ENCODE peak calls at places on chromosomes 4 and X, in four cellular contexts. H is left colon; P is astrocyte of the cerebellum; J is stimulated activated CD4-positive, alpha-beta T cell treated with anti-CD3 and anti-CD28 coated beads, Interleukin-15, amount 100 ng/mL, for 24 hours. L is an unnamed sample.

GRCh38 chrX:111829345-111829744 is 46.6 kb upstream of the TRPC5OS start:
- DNase-seq in H (no peak), P (no peak), J (no peak), L (no peak)

GRCh38 chr4:139861471-139861870 is 195.9 kb downstream of the MGST2 start:
- DNase-seq in H (no peak), P (no peak), J (no peak), L (no peak)

GRCh38 chrX:47191331-47191730 is 2.3 kb upstream of the UBA1 start:
- DNase-seq in H (peak; percentile 53), P (no peak), J (peak; percentile 63), L (no peak)

GRCh38 chrX:150731795-150732194 is 38.6 kb downstream of the MTMR1 start:
- DNase-seq in H (no peak), P (peak; percentile 36), J (peak; percentile 70), L (no peak)

GRCh38 chr4:154416183-154416543 is 75.4 kb downstream of the DCHS2 start:
- DNase-seq in H (no peak), P (no peak), J (peak; percentile 14), L (no peak)

GRCh38 chr4:1594871-1595788 is 89.0 kb downstream of the FAM53A start:
- DNase-seq in H (no peak), P (no peak), J (no peak), L (no peak)

GRCh38 chr4:3470244-3471097 is 7.4 kb downstream of the DOK7 start:
- DNase-seq in H (peak; percentile 39), P (no peak), J (no peak), L (peak; percentile 14)

GRCh38 chrX:72304877-72305276 is 837 bp downstream of the CITED1 start:
- DNase-seq in H (no peak), P (no peak), J (no peak), L (no peak)

GRCh38 chr4:1477045-1477905 is 71.0 kb upstream of the NKX1-1 start:
- DNase-seq in H (no peak), P (no peak), J (no peak), L (no peak)

GRCh38 chr4:40200881-40201797 is 4.3 kb downstream of the RHOH start:
- DNase-seq in H (no peak), P (no peak), J (no peak), L (no peak)

GRCh38 chrX:135003876-135004623 is 13.3 kb downstream of the SMIM10 start:
- DNase-seq in H (peak; percentile 85), P (peak; percentile 66), J (peak; percentile 91), L (peak; percentile 66)

GRCh38 chr4:145957307-145957706 is 18.7 kb upstream of the ZNF827 start:
- DNase-seq in H (no peak), P (no peak), J (no peak), L (no peak)

GRCh38 chr4:100117749-100118148 is 72.5 kb downstream of the DDIT4L start:
- DNase-seq in H (no peak), P (no peak), J (no peak), L (peak; percentile 21)

GRCh38 chr4:170106899-170107298 is 17.1 kb upstream of the AADAT start:
- DNase-seq in H (no peak), P (no peak), J (no peak), L (no peak)

GRCh38 chrX:136600059-136600458 is 47.9 kb upstream of the CD40LG start:
- DNase-seq in H (no peak), P (no peak), J (no peak), L (no peak)

GRCh38 chr4:113384600-113384999 is 335.1 kb downstream of the ANK2 start:
- DNase-seq in H (no peak), P (no peak), J (no peak), L (no peak)

GRCh38 chrX:69161371-69161770 is 3.9 kb downstream of the PJA1 start:
- DNase-seq in H (no peak), P (no peak), J (no peak), L (no peak)

GRCh38 chr4:187944179-187944578 is 51.4 kb upstream of the ZFP42 start:
- DNase-seq in H (no peak), P (no peak), J (no peak), L (no peak)

GRCh38 chr4:176610594-176610993 is 182.1 kb downstream of the VEGFC start:
- DNase-seq in H (no peak), P (no peak), J (no peak), L (no peak)

GRCh38 chrX:38654302-38654701 is 93.0 kb downstream of the TSPAN7 start:
- DNase-seq in H (no peak), P (peak; percentile 11), J (no peak), L (no peak)

GRCh38 chrX:150038356-150038755 is 100.1 kb upstream of the EOLA2 start:
- DNase-seq in H (no peak), P (no peak), J (no peak), L (no peak)

GRCh38 chrX:84339507-84340364 is 151.7 kb upstream of the RPS6KA6 start:
- DNase-seq in H (no peak), P (no peak), J (no peak), L (no peak)

GRCh38 chr4:673349-674091 is 556 bp downstream of the ATP5ME start:
- DNase-seq in H (peak; percentile 70), P (no peak), J (peak; percentile 43), L (no peak)

GRCh38 chrX:69031181-69031580 is 134.1 kb downstream of the PJA1 start:
- DNase-seq in H (no peak), P (no peak), J (no peak), L (no peak)